ENCODE peak calls at places on chromosomes 4 and X, in five cellular contexts. L is foreskin fibroblast; J is GM12865; G is CD8-positive, alpha-beta T cell; S is fibroblast of the aortic adventitia. T is an unnamed sample.

GRCh38 chr4:173522874-173523395 is 7.1 kb downstream of the HAND2 start:
- DNase-seq in G (no peak), S (peak; percentile 72), J (no peak), L (no peak), T (no peak)

GRCh38 chrX:124086411-124086810 is 124.9 kb downstream of the STAG2 start:
- DNase-seq in J (no peak), S (no peak), L (no peak), G (peak; percentile 16), T (no peak)

GRCh38 chr4:68490826-68491457 is 43.7 kb downstream of the TMPRSS11E start:
- DNase-seq in J (no peak), S (peak; percentile 15), L (no peak), G (no peak), T (peak; percentile 2)

GRCh38 chrX:118272237-118272636 is 73.7 kb upstream of the WDR44 start:
- DNase-seq in S (peak; percentile 12), G (no peak), L (peak; percentile 1), J (no peak), T (peak; percentile 35)

GRCh38 chrX:7574325-7574724 is 268.6 kb upstream of the VCX start:
- DNase-seq in L (no peak), J (no peak), G (no peak), S (no peak), T (peak; percentile 13)

GRCh38 chr4:75432683-75433082 is 81.5 kb downstream of the RCHY1 start:
- DNase-seq in S (peak; percentile 9), L (peak; percentile 0), J (peak; percentile 37), G (no peak), T (peak; percentile 27)

GRCh38 chrX:112048707-112049106 is 33.9 kb downstream of the TRPC5 start:
- DNase-seq in J (no peak), S (no peak), G (no peak), L (no peak), T (no peak)

GRCh38 chrX:66110112-66110511 is 53.9 kb upstream of the HEPH start:
- DNase-seq in G (no peak), S (peak; percentile 42), L (no peak), J (peak; percentile 16), T (peak; percentile 19)

GRCh38 chr4:140691369-140691768 is 64.8 kb downstream of the TBC1D9 start:
- DNase-seq in G (no peak), S (peak; percentile 75), J (no peak), L (peak; percentile 60), T (peak; percentile 78)

GRCh38 chr4:7693237-7693608 is 246.4 kb downstream of the AFAP1 start:
- DNase-seq in S (no peak), J (no peak), L (no peak), G (no peak), T (no peak)

GRCh38 chr4:40976343-40976742 is 226.6 kb downstream of the NSUN7 start:
- DNase-seq in L (peak; percentile 44), J (peak; percentile 71), S (peak; percentile 84), G (no peak), T (peak; percentile 78)

GRCh38 chr4:31043382-31044062 is 323.4 kb downstream of the PCDH7 start:
- DNase-seq in L (no peak), J (no peak), G (no peak), S (peak; percentile 14), T (no peak)

GRCh38 chr4:95232358-95233156 is 316.2 kb downstream of the UNC5C start:
- DNase-seq in G (no peak), J (no peak), S (no peak), L (no peak), T (no peak)

GRCh38 chr4:113411496-113411938 is 350.0 kb downstream of the CAMK2D start:
- DNase-seq in S (peak; percentile 95), J (no peak), G (no peak), L (peak; percentile 89), T (peak; percentile 83)

GRCh38 chr4:89829470-89830138 is 7.4 kb downstream of the SNCA start:
- DNase-seq in L (peak; percentile 16), J (peak; percentile 52), S (no peak), G (no peak), T (peak; percentile 31)

GRCh38 chr4:3145251-3145908 is 70.9 kb downstream of the HTT start:
- DNase-seq in G (no peak), J (no peak), S (peak; percentile 39), L (peak; percentile 21), T (peak; percentile 36)

GRCh38 chr4:52094746-52095145 is 43.6 kb downstream of the SPATA18 start:
- DNase-seq in G (no peak), J (no peak), S (no peak), L (no peak), T (no peak)

GRCh38 chrX:1491851-1492349 is 39.2 kb upstream of the ASMTL start:
- DNase-seq in S (no peak), L (no peak), G (peak; percentile 50), J (peak; percentile 93), T (no peak)

GRCh38 chr4:143294310-143294709 is 42.4 kb upstream of the GAB1 start:
- DNase-seq in L (no peak), J (no peak), S (peak; percentile 97), G (no peak), T (peak; percentile 92)

GRCh38 chr4:138279286-138279685 is 37.1 kb upstream of the SLC7A11 start:
- DNase-seq in L (no peak), J (no peak), S (no peak), G (no peak), T (no peak)

GRCh38 chr4:172978848-172979247 is 189.8 kb upstream of the GALNT7 start:
- DNase-seq in S (no peak), J (no peak), L (no peak), G (no peak), T (no peak)

GRCh38 chr4:86306816-86307215 is 53.0 kb downstream of the MAPK10 start:
- DNase-seq in S (peak; percentile 83), G (no peak), J (no peak), L (peak; percentile 59), T (peak; percentile 70)

GRCh38 chr4:7513731-7514130 is 79.0 kb upstream of the PSAPL1 start:
- DNase-seq in L (peak; percentile 13), G (no peak), J (no peak), S (no peak), T (no peak)

GRCh38 chr4:57553695-57554094 is 443.5 kb upstream of the IGFBP7 start:
- DNase-seq in G (no peak), S (no peak), L (no peak), J (no peak), T (no peak)

GRCh38 chrX:54530358-54530900 is 410 bp downstream of the GNL3L start:
- DNase-seq in L (no peak), G (peak; percentile 18), S (no peak), J (peak; percentile 13), T (peak; percentile 3)

GRCh38 chrX:57528670-57529255 is 63.0 kb upstream of the ZXDB start:
- DNase-seq in J (peak; percentile 17), L (no peak), S (peak; percentile 4), G (no peak), T (peak; percentile 19)

GRCh38 chr4:158786155-158786581 is 17.3 kb downstream of the FNIP2 start:
- DNase-seq in L (no peak), S (peak; percentile 61), G (no peak), J (no peak), T (peak; percentile 27)

GRCh38 chr4:122612540-122612939 is 8.3 kb downstream of the IL21 start:
- DNase-seq in G (no peak), S (no peak), L (peak; percentile 15), J (no peak), T (peak; percentile 37)

GRCh38 chr4:149493492-149493891 is 322.2 kb downstream of the IQCM start:
- DNase-seq in L (no peak), S (no peak), G (no peak), J (no peak), T (no peak)
- TF ChIP-seq CTCF in L (no peak), S (no peak), G (no peak), J (no peak), T (no peak)

GRCh38 chrX:119690921-119691716 is 1.8 kb downstream of the SEPTIN6 start:
- DNase-seq in J (peak; percentile 60), L (no peak), S (peak; percentile 42), G (peak; percentile 60), T (peak; percentile 60)
- H3K4me3 ChIP-seq in J (peak overlapping the region; percentile 82), L (peak overlapping the region; percentile 65), S (peak overlapping the region; percentile 39), G (peak overlapping the region; percentile 74), T (no peak overlapping the region)

DNA sequence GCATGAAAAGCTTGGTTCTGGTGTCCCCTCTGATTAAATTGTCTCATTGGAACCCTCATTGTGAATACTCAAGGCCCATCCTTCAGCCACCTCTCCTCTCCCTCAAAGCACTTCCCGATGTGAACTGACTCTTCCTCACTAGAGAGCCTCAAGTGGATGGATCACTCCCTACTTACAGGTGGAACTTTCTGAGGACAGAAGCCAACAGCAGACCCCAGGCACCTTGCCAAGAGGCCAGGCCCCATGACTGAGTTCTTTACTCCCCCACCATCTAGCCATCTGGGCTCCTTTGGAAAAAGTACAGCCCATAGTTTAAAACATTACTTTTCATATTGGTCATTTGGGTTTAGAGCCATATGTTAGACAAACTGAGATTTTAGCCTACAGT is 224.1 kb downstream of the SHROOM3 start:
- DNase-seq in S (peak; percentile 9), G (no peak), J (no peak), L (no peak), T (no peak)
- TF ChIP-seq CTCF in S (no peak), G (no peak), J (no peak), L (no peak), T (no peak)

DNA sequence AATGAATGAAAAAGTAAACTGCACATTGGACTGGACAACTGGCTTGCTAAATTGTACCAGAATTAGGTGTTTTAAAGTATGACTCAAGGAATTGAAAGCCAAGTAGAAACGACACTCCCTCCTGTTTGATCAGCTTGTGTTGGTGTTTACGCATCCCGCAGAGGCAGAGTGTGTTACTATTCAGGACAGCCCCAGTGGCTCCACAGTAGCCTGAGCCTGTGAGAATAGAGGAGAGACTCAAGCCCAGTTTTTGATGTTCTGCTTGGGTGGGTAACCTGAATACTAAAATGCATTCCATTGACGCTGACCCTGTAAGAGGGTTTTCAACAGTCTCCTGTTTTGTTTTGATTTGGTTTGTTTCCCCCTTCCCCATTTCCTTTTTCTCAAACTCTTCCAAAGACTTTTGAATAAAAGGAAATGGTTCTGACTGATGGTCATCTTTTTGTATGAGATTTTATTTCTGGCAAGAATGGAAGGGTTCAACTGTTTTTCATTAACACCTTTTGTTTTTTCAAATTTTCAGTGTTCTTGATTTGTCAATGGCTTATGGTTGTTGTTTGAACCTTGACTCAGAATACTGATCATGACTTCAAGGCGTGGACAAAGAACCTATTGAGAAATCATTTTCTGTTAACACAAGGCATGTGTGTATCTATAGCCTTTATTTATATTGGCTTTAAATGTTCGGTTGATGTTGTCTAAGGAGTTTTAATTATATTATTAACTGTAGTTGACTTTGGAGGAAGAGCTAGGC is 10.2 kb downstream of the ADGRL3 start:
- DNase-seq in L (no peak), J (no peak), S (no peak), G (no peak), T (peak; percentile 19)
- H3K4me3 ChIP-seq in L (no peak overlapping the region), J (no peak overlapping the region), S (no peak overlapping the region), G (no peak overlapping the region), T (no peak overlapping the region)

DNA sequence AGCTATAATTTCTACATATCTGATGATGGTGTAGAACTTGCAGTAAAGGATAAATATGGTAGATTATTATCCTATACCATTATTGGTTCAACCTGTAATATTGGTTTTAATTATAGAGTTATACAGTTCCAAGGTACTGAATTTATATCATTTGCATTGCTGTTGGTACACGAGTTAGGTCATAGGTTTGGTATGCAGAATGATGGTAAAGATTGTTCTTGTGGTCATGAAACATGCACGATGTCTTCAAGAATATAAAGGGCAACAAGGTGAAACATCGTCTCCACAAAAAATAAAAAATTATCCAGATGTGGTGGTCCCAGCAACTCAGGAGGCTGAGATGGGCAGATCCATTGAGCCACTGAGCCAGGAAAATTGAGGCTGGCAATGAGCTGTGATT is 99.6 kb downstream of the ADAM29 start:
- DNase-seq in G (no peak), S (no peak), L (no peak), J (no peak), T (no peak)
- TF ChIP-seq CTCF in G (no peak), S (no peak), L (no peak), J (no peak), T (no peak)

T was measured in cardiac fibroblast.